ENCODE peak calls at places on chromosome 4, in four cellular contexts. One of them, this sample, is unnamed.

GRCh38 chr4:56330691-56331090 is 56.6 kb downstream of the AASDH start:
- DNase-seq in kidney glomerular epithelial cell: no peak
- DNase-seq in Calu3: no peak
- DNase-seq in stimulated activated CD8-positive, alpha-beta memory T cell treated with anti-CD3 and anti-CD28 coated beads, Interleukin-7, amount 100 ng/mL, for 24 hours: no peak
- DNase-seq in this sample: no peak

GRCh38 chr4:154406022-154406835 is 85.4 kb downstream of the DCHS2 start:
- DNase-seq in kidney glomerular epithelial cell: no peak
- DNase-seq in Calu3: no peak
- DNase-seq in stimulated activated CD8-positive, alpha-beta memory T cell treated with anti-CD3 and anti-CD28 coated beads, Interleukin-7, amount 100 ng/mL, for 24 hours: no peak
- DNase-seq in this sample: no peak

GRCh38 chr4:60201052-60201673 is 999.0 kb upstream of the ADGRL3 start:
- DNase-seq in kidney glomerular epithelial cell: peak; percentile 69
- DNase-seq in Calu3: peak; percentile 34
- DNase-seq in stimulated activated CD8-positive, alpha-beta memory T cell treated with anti-CD3 and anti-CD28 coated beads, Interleukin-7, amount 100 ng/mL, for 24 hours: no peak
- DNase-seq in this sample: peak; percentile 0

GRCh38 chr4:1505511-1506451 is 99.5 kb upstream of the NKX1-1 start:
- DNase-seq in kidney glomerular epithelial cell: no peak
- DNase-seq in Calu3: no peak
- DNase-seq in stimulated activated CD8-positive, alpha-beta memory T cell treated with anti-CD3 and anti-CD28 coated beads, Interleukin-7, amount 100 ng/mL, for 24 hours: no peak
- DNase-seq in this sample: no peak

GRCh38 chr4:137576437-137576836 is 44.1 kb upstream of the PCDH18 start:
- DNase-seq in kidney glomerular epithelial cell: peak; percentile 5
- DNase-seq in Calu3: no peak
- DNase-seq in stimulated activated CD8-positive, alpha-beta memory T cell treated with anti-CD3 and anti-CD28 coated beads, Interleukin-7, amount 100 ng/mL, for 24 hours: no peak
- DNase-seq in this sample: no peak

GRCh38 chr4:8846864-8847263 is 24.8 kb downstream of the HMX1 start:
- DNase-seq in kidney glomerular epithelial cell: no peak
- DNase-seq in Calu3: no peak
- DNase-seq in stimulated activated CD8-positive, alpha-beta memory T cell treated with anti-CD3 and anti-CD28 coated beads, Interleukin-7, amount 100 ng/mL, for 24 hours: no peak
- DNase-seq in this sample: no peak

GRCh38 chr4:85165808-85166207 is 199.3 kb upstream of the WDFY3 start:
- DNase-seq in kidney glomerular epithelial cell: no peak
- DNase-seq in Calu3: no peak
- DNase-seq in stimulated activated CD8-positive, alpha-beta memory T cell treated with anti-CD3 and anti-CD28 coated beads, Interleukin-7, amount 100 ng/mL, for 24 hours: no peak
- DNase-seq in this sample: no peak

GRCh38 chr4:93776386-93777080 is 52.0 kb upstream of the ATOH1 start:
- DNase-seq in kidney glomerular epithelial cell: peak; percentile 19
- DNase-seq in Calu3: no peak
- DNase-seq in stimulated activated CD8-positive, alpha-beta memory T cell treated with anti-CD3 and anti-CD28 coated beads, Interleukin-7, amount 100 ng/mL, for 24 hours: no peak
- DNase-seq in this sample: no peak

GRCh38 chr4:1752284-1753041 is 31.1 kb downstream of the TACC3 start:
- DNase-seq in kidney glomerular epithelial cell: no peak
- DNase-seq in Calu3: peak; percentile 44
- DNase-seq in stimulated activated CD8-positive, alpha-beta memory T cell treated with anti-CD3 and anti-CD28 coated beads, Interleukin-7, amount 100 ng/mL, for 24 hours: no peak
- DNase-seq in this sample: no peak

GRCh38 chr4:137678796-137679195 is 146.5 kb upstream of the PCDH18 start:
- DNase-seq in kidney glomerular epithelial cell: peak; percentile 77
- DNase-seq in Calu3: no peak
- DNase-seq in stimulated activated CD8-positive, alpha-beta memory T cell treated with anti-CD3 and anti-CD28 coated beads, Interleukin-7, amount 100 ng/mL, for 24 hours: no peak
- DNase-seq in this sample: no peak

GRCh38 chr4:2660596-2661211 is 95.4 kb downstream of the TNIP2 start:
- DNase-seq in kidney glomerular epithelial cell: no peak
- DNase-seq in Calu3: no peak
- DNase-seq in stimulated activated CD8-positive, alpha-beta memory T cell treated with anti-CD3 and anti-CD28 coated beads, Interleukin-7, amount 100 ng/mL, for 24 hours: no peak
- DNase-seq in this sample: no peak

GRCh38 chr4:89482248-89482647 is 174.6 kb upstream of the GPRIN3 start:
- DNase-seq in kidney glomerular epithelial cell: no peak
- DNase-seq in Calu3: peak; percentile 30
- DNase-seq in stimulated activated CD8-positive, alpha-beta memory T cell treated with anti-CD3 and anti-CD28 coated beads, Interleukin-7, amount 100 ng/mL, for 24 hours: no peak
- DNase-seq in this sample: no peak

GRCh38 chr4:3873446-3874415 is 107.5 kb downstream of the ADRA2C start:
- DNase-seq in kidney glomerular epithelial cell: no peak
- DNase-seq in Calu3: peak; percentile 15
- DNase-seq in stimulated activated CD8-positive, alpha-beta memory T cell treated with anti-CD3 and anti-CD28 coated beads, Interleukin-7, amount 100 ng/mL, for 24 hours: no peak
- DNase-seq in this sample: no peak

GRCh38 chr4:52968696-52969095 is 106.6 kb downstream of the RASL11B start:
- DNase-seq in kidney glomerular epithelial cell: no peak
- DNase-seq in Calu3: no peak
- DNase-seq in stimulated activated CD8-positive, alpha-beta memory T cell treated with anti-CD3 and anti-CD28 coated beads, Interleukin-7, amount 100 ng/mL, for 24 hours: no peak
- DNase-seq in this sample: no peak

GRCh38 chr4:30721353-30722091 is 1.4 kb downstream of the PCDH7 start:
- DNase-seq in kidney glomerular epithelial cell: no peak
- DNase-seq in Calu3: peak; percentile 60
- DNase-seq in stimulated activated CD8-positive, alpha-beta memory T cell treated with anti-CD3 and anti-CD28 coated beads, Interleukin-7, amount 100 ng/mL, for 24 hours: no peak
- DNase-seq in this sample: no peak

GRCh38 chr4:183388021-183388420 is 56.4 kb upstream of the CDKN2AIP start:
- DNase-seq in kidney glomerular epithelial cell: no peak
- DNase-seq in Calu3: no peak
- DNase-seq in stimulated activated CD8-positive, alpha-beta memory T cell treated with anti-CD3 and anti-CD28 coated beads, Interleukin-7, amount 100 ng/mL, for 24 hours: no peak
- DNase-seq in this sample: no peak